ENCODE peak calls at places on chromosome 14, in five cellular contexts. Y is sigmoid colon, A is spleen, P is Panc1, K is H1. J is an unnamed sample.

GRCh38 chr14:90429764-90430163 is 32.9 kb downstream of the CALM1 start:
- DNase-seq in Y (no peak), A (no peak), P (no peak), K (no peak), J (no peak)

GRCh38 chr14:31943861-31944255 is 133.2 kb upstream of the ARHGAP5 start:
- DNase-seq in Y (no peak), A (no peak), P (no peak), K (no peak), J (no peak)

GRCh38 chr14:77580964-77581505 is 35.4 kb downstream of the SPTLC2 start:
- DNase-seq in Y (no peak), A (no peak), P (no peak), K (no peak), J (no peak)

GRCh38 chr14:65928995-65929394 is 516.5 kb downstream of the FUT8 start:
- DNase-seq in Y (no peak), A (no peak), P (no peak), K (no peak), J (no peak)

GRCh38 chr14:25658988-25659387 is 609.0 kb upstream of the STXBP6 start:
- DNase-seq in Y (no peak), A (no peak), P (no peak), K (no peak), J (no peak)

GRCh38 chr14:91354979-91355685 is 62.5 kb downstream of the CCDC88C start:
- DNase-seq in Y (no peak), A (peak), P (no peak), K (peak), J (no peak)

GRCh38 chr14:78070344-78070743 is 99.8 kb upstream of the NRXN3 start:
- DNase-seq in Y (no peak), A (no peak), P (no peak), K (no peak), J (no peak)

GRCh38 chr14:67483599-67484270 is 4.8 kb downstream of the TMEM229B start:
- DNase-seq in Y (no peak), A (no peak), P (no peak), K (no peak), J (no peak)

GRCh38 chr14:101466456-101467180 is 94.7 kb upstream of the DIO3 start:
- DNase-seq in Y (no peak), A (peak), P (no peak), K (no peak), J (peak)

GRCh38 chr14:55514819-55515470 is 65.1 kb upstream of the KTN1 start:
- DNase-seq in Y (no peak), A (no peak), P (peak), K (no peak), J (no peak)
- TF ChIP-seq POLR2AphosphoS5 in Y (no peak), A (no peak), P (peak), K (no peak), J (no peak)

GRCh38 chr14:33307691-33308369 is 369.2 kb downstream of the NPAS3 start:
- DNase-seq in Y (peak), A (no peak), P (no peak), K (no peak), J (peak)
- H3K4me3 ChIP-seq in Y (no peak), A (no peak), P (no peak), K (no peak), J (no peak)

DNA sequence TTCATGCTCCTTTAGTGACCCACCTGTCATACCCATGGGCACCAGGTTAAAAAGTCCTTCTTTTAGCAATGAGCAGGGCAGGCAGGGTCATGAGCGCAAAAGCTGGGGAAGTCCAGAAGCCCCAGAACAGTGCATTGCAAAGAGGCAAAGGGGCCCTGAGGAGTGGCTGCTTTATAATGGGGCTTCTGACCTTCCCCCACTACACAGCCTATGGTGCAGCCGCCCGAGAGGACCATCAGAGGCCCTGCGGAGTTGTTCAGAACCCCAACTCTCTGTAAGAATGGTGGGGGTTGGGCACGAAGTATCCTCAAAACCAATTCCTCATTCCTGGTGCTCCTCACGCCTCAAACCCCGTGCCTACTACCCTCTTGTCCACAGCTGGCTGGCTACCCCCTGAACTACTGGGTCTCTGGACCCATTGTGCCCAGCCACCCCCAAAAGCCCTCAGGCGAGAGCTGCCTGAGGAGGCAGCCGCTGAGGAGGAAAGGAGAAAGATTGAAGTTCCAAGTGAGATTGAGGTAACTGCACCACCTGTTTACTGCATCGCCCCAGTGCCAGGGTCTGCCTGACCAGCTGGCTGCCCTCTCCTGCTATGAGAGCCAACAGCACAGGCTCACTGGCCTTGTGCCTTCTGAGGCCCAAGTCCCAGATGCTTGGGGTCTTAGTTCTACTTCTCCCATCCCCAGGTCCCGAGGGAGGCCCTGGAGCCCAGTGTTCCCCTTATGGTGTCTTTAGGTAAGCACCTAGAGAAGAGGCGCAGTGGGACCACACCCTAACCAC is 6.7 kb downstream of the REC8 start:
- DNase-seq in Y (no peak), A (peak), P (no peak), K (no peak), J (no peak)
- H3K27ac ChIP-seq in Y (peak), A (no peak), P (no peak), K (no peak), J (no peak)

DNA sequence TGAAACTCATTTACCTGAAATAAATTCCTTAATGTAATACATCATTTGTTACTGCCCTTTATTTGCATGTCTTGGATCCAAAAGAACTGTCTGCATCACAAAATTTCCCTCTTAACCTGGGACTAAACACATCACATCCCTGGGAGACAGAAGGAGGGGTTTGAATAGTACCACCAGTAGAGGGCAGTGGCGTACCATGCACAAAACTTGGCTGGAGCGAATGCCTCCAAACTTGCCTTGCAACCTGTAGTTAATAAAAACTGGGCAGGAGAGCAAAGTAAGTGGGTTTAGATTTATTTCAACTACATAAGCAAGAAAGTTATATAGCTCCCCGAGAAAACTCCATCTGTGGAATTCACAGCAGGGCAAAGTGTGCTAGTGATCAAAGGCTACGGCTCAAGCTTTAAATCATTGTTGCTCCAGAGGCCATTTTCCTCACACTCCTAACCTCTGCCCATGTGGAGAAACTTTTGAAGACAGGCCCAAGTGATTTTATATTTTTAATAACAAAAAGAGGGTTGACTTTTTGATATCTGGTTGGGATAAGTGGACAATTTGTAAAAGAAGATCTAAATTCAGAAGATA is 1176.7 kb upstream of the SEL1L start:
- DNase-seq in Y (no peak), A (no peak), P (peak), K (peak), J (no peak)
- TF ChIP-seq POLR2AphosphoS5 in Y (no peak), A (no peak), P (no peak), K (no peak), J (no peak)

GRCh38 chr14:93086441-93087055 is 29.2 kb downstream of the ITPK1 start:
- DNase-seq in Y (no peak), A (no peak), P (no peak), K (no peak), J (no peak)
- H3K4me3 ChIP-seq in Y (no peak), A (no peak), P (no peak), K (no peak), J (no peak)

GRCh38 chr14:21884995-21885394 is 211.4 kb upstream of the OR4E1 start:
- DNase-seq in Y (no peak), A (no peak), P (no peak), K (no peak), J (no peak)
- H3K27ac ChIP-seq in Y (no peak), A (no peak), P (no peak), K (no peak), J (no peak)

GRCh38 chr14:54627718-54628345 is 60.9 kb downstream of the SAMD4A start:
- DNase-seq in Y (no peak), A (peak), P (no peak), K (no peak), J (peak)
- TF ChIP-seq POLR2AphosphoS5 in Y (no peak), A (peak), P (no peak), K (no peak), J (no peak)

GRCh38 chr14:92461891-92462290 is 51.7 kb upstream of the RIN3 start:
- DNase-seq in Y (no peak), A (no peak), P (no peak), K (no peak), J (no peak)
- H3K4me3 ChIP-seq in Y (no peak), A (peak), P (no peak), K (no peak), J (no peak)

DNA sequence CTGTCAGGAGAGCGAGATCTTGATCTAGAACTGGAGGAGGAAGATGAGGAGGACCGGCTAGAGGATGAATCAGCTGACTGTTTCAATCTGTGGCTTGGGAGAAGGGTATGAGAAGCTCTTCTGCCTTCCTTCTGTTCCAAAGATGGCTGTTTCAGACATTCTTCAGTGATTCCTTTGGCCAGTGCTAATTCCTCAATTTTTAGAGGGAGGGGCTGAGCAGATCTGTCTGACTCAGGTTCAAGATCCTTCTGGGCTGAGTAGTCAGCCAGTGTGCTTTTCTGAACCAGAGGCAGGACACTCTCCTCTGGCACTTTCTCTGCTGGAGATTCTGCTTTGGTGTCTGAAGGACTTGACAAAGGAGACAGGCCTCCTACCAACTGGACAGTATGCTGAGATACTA is 15.2 kb downstream of the ACIN1 start:
- DNase-seq in Y (no peak), A (no peak), P (no peak), K (no peak), J (no peak)
- H3K27ac ChIP-seq in Y (peak), A (no peak), P (peak), K (no peak), J (peak)

GRCh38 chr14:103707329-103708263 is 7.7 kb downstream of the XRCC3 start:
- DNase-seq in Y (no peak), A (no peak), P (no peak), K (no peak), J (no peak)

GRCh38 chr14:103706551-103707328 is 8.5 kb downstream of the XRCC3 start:
- DNase-seq in Y (no peak), A (no peak), P (no peak), K (no peak), J (no peak)

GRCh38 chr14:103710771-103711392 is 4.4 kb downstream of the XRCC3 start:
- DNase-seq in Y (no peak), A (no peak), P (no peak), K (no peak), J (no peak)

GRCh38 chr14:103709814-103710213 is 5.4 kb downstream of the XRCC3 start:
- DNase-seq in Y (no peak), A (no peak), P (no peak), K (no peak), J (no peak)

DNA sequence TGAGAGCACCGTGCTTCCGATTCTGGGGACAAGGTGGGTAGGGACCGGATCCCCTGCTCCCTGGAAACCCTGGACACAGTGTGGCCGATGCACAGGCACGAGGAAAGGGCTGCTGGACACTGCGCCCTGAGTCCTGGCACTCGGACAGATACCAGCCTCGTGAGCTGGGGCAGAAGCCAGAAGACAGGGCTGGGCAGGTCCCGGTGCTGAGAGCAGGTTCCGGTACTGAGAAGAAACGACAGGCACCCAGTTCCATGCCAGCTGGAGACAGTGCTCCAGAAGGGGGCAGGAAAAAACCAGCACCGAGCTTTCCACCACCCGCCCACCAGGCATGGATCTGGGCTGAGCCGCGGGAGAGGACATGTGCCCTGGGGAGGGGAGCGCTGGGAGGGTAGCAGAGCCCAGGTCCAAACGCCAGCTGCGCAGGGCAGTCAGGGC is 6.5 kb downstream of the XRCC3 start:
- DNase-seq in Y (peak), A (no peak), P (no peak), K (no peak), J (no peak)
- TF ChIP-seq POLR2AphosphoS5 in Y (no peak), A (peak), P (no peak), K (no peak), J (no peak)

J was measured in suprapubic skin.